ENCODE peak calls at places on chromosomes 16 and 17, in five cellular contexts. S is GM23338; O is tibial nerve; T is CD4-positive, alpha-beta memory T cell; X is tibial artery. M is an unnamed sample. For H3K27me3 and H3K36me3, the result is how much of the 10 kb centered on the place peaks cover.

GRCh38 chr16:22648141-22648540 is 137.4 kb downstream of the NPIPB5 start:
- DNase-seq in S (no peak), O (no peak), T (no peak), X (no peak), M (no peak)

GRCh38 chr16:67932462-67932840 is 789 bp upstream of the CTRL start:
- DNase-seq in S (no peak), O (no peak), T (no peak), X (no peak), M (no peak)

GRCh38 chr17:1515640-1516402 is 591 bp downstream of the INPP5K start:
- DNase-seq in S (peak), O (no peak), T (peak), X (peak), M (peak)

GRCh38 chr16:20079106-20079505 is 5.4 kb upstream of the GPR139 start:
- DNase-seq in S (no peak), O (no peak), T (no peak), X (no peak), M (no peak)

GRCh38 chr17:76538941-76539340 is 903 bp upstream of the PRCD start:
- DNase-seq in S (no peak), O (no peak), T (no peak), X (no peak), M (no peak)

GRCh38 chr16:88306860-88307545 is 75.8 kb upstream of the ZNF469 start:
- DNase-seq in S (no peak), O (no peak), T (no peak), X (no peak), M (no peak)

GRCh38 chr17:43695968-43696865 is 34.5 kb upstream of the MEOX1 start:
- DNase-seq in S (no peak), O (no peak), T (no peak), X (peak), M (no peak)

GRCh38 chr17:67515490-67516088 is 138.5 kb downstream of the PITPNC1 start:
- DNase-seq in S (no peak), O (no peak), T (no peak), X (no peak), M (no peak)

GRCh38 chr17:82918508-82918907 is 78.7 kb upstream of the ZNF750 start:
- DNase-seq in S (no peak), O (no peak), T (no peak), X (no peak), M (no peak)

GRCh38 chr17:40597168-40598020 is 32.1 kb upstream of the CCR7 start:
- DNase-seq in S (no peak), O (no peak), T (no peak), X (no peak), M (no peak)

GRCh38 chr17:17398188-17398927 is 78.4 kb upstream of the MED9 start:
- DNase-seq in S (no peak), O (peak), T (no peak), X (peak), M (no peak)

GRCh38 chr16:67021321-67021720 is 7.6 kb upstream of the CBFB start:
- DNase-seq in S (no peak), O (no peak), T (no peak), X (no peak), M (peak)

GRCh38 chr16:54152362-54153239 is 134.0 kb downstream of the IRX3 start:
- DNase-seq in S (peak), O (no peak), T (no peak), X (no peak), M (peak)

GRCh38 chr16:87235810-87236515 is 81.2 kb downstream of the C16orf95 start:
- DNase-seq in S (peak), O (no peak), T (no peak), X (no peak), M (peak)

GRCh38 chr17:42325026-42325425 is 36.7 kb downstream of the STAT5A start:
- DNase-seq in S (no peak), O (no peak), T (no peak), X (no peak), M (no peak)

GRCh38 chr17:66466933-66467367 is 164.5 kb downstream of the PRKCA start:
- DNase-seq in S (peak), O (no peak), T (no peak), X (no peak), M (no peak)

GRCh38 chr17:33452797-33453196 is 159.7 kb upstream of the ASIC2 start:
- DNase-seq in S (peak), O (no peak), T (no peak), X (no peak), M (peak)

GRCh38 chr17:76477576-76477975 is 10.2 kb downstream of the AANAT start:
- DNase-seq in S (no peak), O (no peak), T (no peak), X (no peak), M (no peak)

GRCh38 chr17:14299261-14300093 is 1.4 kb upstream of the HS3ST3B1 start:
- DNase-seq in S (peak), O (no peak), T (peak), X (no peak), M (peak)

GRCh38 chr17:43570518-43570928 is 24.4 kb upstream of the ETV4 start:
- DNase-seq in S (no peak), O (no peak), T (no peak), X (no peak), M (no peak)

GRCh38 chr16:85234310-85235235 is 122.3 kb upstream of the CIBAR2 start:
- DNase-seq in S (peak), O (peak), T (no peak), X (peak), M (peak)

GRCh38 chr17:77322534-77323412 is 182.0 kb downstream of the SEC14L1 start:
- DNase-seq in S (no peak), O (peak), T (no peak), X (peak), M (peak)

GRCh38 chr16:51592535-51592934 is 441.5 kb upstream of the SALL1 start:
- DNase-seq in S (no peak), O (no peak), T (no peak), X (no peak), M (no peak)

GRCh38 chr16:58329147-58329546 is 34.3 kb upstream of the PRSS54 start:
- DNase-seq in S (no peak), O (no peak), T (no peak), X (no peak), M (no peak)

DNA sequence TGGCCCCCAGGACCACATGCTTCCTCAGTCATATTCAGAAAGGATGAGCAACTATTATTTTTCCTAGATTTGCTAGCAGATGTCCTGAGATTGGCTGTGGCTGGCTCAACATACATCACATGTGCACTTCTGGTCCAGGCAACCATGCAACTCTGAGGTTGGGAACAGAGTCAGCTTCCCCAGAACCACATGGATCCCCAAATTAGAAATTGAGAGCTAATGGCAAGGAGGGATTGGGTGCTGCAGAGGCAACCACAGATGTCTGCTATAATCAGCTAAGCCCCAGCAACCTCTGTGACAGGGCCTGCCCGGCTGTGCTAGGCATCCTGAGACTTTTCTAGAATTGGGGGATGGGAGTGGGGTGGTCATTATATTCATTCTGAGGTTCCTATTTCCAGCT is 33.8 kb upstream of the CLEC18A start:
- DNase-seq in S (no peak), O (no peak), T (no peak), X (no peak), M (no peak)
- H3K4me3 ChIP-seq in S (no peak), O (no peak), T (no peak), X (peak), M (no peak)

GRCh38 chr16:11009027-11009755 is 64.8 kb downstream of the CLEC16A start:
- DNase-seq in S (no peak), O (no peak), T (no peak), X (no peak), M (no peak)
- H3K27me3 ChIP-seq in S (under half), O (under half), T (under half), X (under half), M (under half)

DNA sequence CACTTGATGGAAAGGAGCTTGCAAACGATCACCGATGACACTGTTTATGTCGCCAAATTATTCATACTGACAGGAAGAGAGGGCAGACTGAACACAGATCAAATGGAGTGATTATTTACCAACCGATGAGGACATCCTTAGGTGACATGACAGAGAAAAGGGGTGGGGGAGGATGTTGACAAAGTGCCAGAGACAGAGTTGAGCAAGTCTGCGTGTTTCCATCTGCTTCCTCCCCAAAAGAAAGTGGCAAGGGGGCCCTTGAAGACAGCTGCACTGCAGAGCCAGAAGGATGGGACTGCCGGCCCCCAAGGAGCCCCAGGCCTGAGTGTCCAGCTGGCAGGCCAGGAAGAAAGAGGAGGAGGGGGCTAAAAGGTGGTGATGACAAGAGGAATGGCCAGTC is 191.0 kb upstream of the RPL38 start:
- DNase-seq in S (no peak), O (no peak), T (peak), X (no peak), M (no peak)
- H3K36me3 ChIP-seq in S (under half), O (under half), T (under half), X (under half), M (under half)

GRCh38 chr16:797686-798085 is 2.8 kb downstream of the GNG13 start:
- DNase-seq in S (no peak), O (no peak), T (no peak), X (no peak), M (no peak)
- H3K4me3 ChIP-seq in S (no peak), O (no peak), T (no peak), X (no peak), M (no peak)

M was measured in H7.